ENCODE peak calls at places on chromosomes 2 and 18, in six cellular contexts. L is WERI-Rb-1; F is psoas muscle; Y is astrocyte of the spinal cord; S is CD8-positive, alpha-beta T cell; M is fibroblast of lung. K is an unnamed sample.

GRCh38 chr18:56245856-56246575 is 392.4 kb downstream of the TXNL1 start:
- DNase-seq in Y (peak; percentile 57), S (no peak), F (no peak), M (peak; percentile 82), L (no peak), K (no peak)

GRCh38 chr2:223442874-223443273 is 159.3 kb downstream of the SCG2 start:
- DNase-seq in M (peak; percentile 77), Y (peak; percentile 69), L (no peak), S (no peak), F (no peak), K (no peak)

GRCh38 chr2:198973181-198973580 is 484.6 kb downstream of the SATB2 start:
- DNase-seq in L (no peak), S (no peak), Y (no peak), M (no peak), F (no peak), K (no peak)

GRCh38 chr2:220779918-220780317 is 792.2 kb downstream of the EPHA4 start:
- DNase-seq in S (no peak), F (no peak), Y (peak; percentile 82), L (no peak), M (peak; percentile 92), K (peak; percentile 24)

GRCh38 chr18:31498450-31499156 is 626 bp downstream of the DSG2 start:
- DNase-seq in S (no peak), F (no peak), L (no peak), M (no peak), Y (peak; percentile 19), K (no peak)

GRCh38 chr18:21826196-21826595 is 85.6 kb downstream of the MIB1 start:
- DNase-seq in Y (peak; percentile 63), M (peak; percentile 87), L (no peak), S (no peak), F (no peak), K (no peak)

GRCh38 chr2:74415762-74416395 is 5.5 kb downstream of the C2orf81 start:
- DNase-seq in Y (no peak), M (no peak), S (no peak), L (no peak), F (no peak), K (no peak)

GRCh38 chr2:23900133-23900926 is 26.6 kb downstream of the ATAD2B start:
- DNase-seq in F (no peak), Y (no peak), M (peak; percentile 60), S (no peak), L (no peak), K (no peak)

GRCh38 chr2:9327873-9328352 is 95.4 kb downstream of the ITGB1BP1 start:
- DNase-seq in F (no peak), M (no peak), Y (no peak), S (no peak), L (no peak), K (no peak)

GRCh38 chr18:10406172-10406663 is 48.2 kb upstream of the APCDD1 start:
- DNase-seq in L (no peak), S (no peak), M (no peak), F (no peak), Y (no peak), K (no peak)

GRCh38 chr2:25698752-25699151 is 25.4 kb upstream of the DTNB start:
- DNase-seq in M (peak; percentile 64), S (no peak), F (no peak), Y (peak; percentile 23), L (no peak), K (no peak)

GRCh38 chr2:80370375-80371009 is 65.9 kb upstream of the LRRTM1 start:
- DNase-seq in S (no peak), Y (no peak), F (no peak), M (no peak), L (no peak), K (no peak)

GRCh38 chr18:22465859-22466602 is 48.3 kb upstream of the CTAGE1 start:
- DNase-seq in F (no peak), M (peak; percentile 98), S (peak; percentile 57), Y (peak; percentile 93), L (no peak), K (peak; percentile 78)

GRCh38 chr2:112642961-112643360 is 2.8 kb upstream of the SLC20A1 start:
- DNase-seq in F (no peak), S (no peak), M (no peak), L (no peak), Y (no peak), K (no peak)

GRCh38 chr2:15303874-15304273 is 257.3 kb downstream of the NBAS start:
- DNase-seq in L (no peak), M (no peak), F (no peak), S (no peak), Y (no peak), K (no peak)

GRCh38 chr18:21181763-21182162 is 60.3 kb upstream of the GREB1L start:
- DNase-seq in S (no peak), L (no peak), F (no peak), Y (no peak), M (no peak), K (no peak)

GRCh38 chr18:64134044-64134757 is 14.7 kb downstream of the LINC00305 start:
- DNase-seq in L (no peak), F (no peak), Y (peak; percentile 69), M (peak; percentile 25), S (no peak), K (no peak)

GRCh38 chr2:98775146-98775988 is 44.4 kb upstream of the MGAT4A start:
- DNase-seq in Y (peak; percentile 16), L (no peak), M (peak; percentile 29), F (no peak), S (no peak), K (no peak)

GRCh38 chr2:10658914-10659257 is 30.9 kb downstream of the NOL10 start:
- DNase-seq in L (no peak), F (no peak), S (no peak), Y (no peak), M (no peak), K (no peak)
- TF ChIP-seq CTCF in L (no peak), F (no peak), S (no peak), Y (no peak), M (no peak), K (no peak)

DNA sequence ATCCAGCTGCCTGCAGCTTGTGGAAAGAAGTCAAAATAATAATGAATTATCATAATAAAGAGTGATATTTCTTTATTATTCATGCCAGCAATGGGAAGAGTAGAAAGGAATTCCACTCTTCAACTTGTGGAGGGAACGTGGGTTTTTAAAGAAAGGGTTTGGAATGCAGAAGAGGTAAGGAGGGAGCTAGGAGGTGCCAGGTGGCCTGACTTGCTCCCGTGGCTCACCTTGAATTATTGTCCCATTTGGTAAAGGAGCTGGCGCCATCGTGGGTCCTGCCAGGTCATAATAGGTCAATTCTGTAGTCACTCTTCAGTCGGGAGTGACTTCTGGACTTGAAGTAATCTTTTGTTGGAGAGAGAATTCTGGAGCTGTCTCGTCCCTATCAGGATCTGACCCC is 95.2 kb upstream of the BARD1 start:
- DNase-seq in M (no peak), L (no peak), F (no peak), Y (no peak), S (no peak), K (no peak)
- H3K4me3 ChIP-seq in M (no peak overlapping the region), L (no peak overlapping the region), F (no peak overlapping the region), Y (no peak overlapping the region), S (no peak overlapping the region), K (no peak overlapping the region)

DNA sequence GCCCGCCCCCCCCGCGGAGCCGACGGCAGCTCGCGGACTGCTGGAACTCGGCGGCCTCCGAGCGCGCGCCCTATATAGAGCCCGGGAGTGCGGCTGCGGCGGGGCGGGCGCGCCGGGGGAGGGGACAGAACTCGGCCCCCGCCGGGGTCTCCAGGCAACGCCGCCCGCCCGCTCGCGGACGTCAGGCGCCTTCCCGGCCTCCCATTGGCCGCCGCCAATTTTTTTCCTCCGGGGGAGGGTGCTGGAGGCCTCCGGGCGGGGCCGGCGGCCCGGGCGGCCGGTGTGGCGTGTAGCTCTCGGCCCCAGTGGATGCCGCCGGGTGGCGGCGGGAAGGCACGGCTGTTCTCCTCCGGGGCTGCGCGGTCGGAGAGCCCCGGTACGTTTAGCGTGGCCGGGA is at the start of gene ZFP36L2:
- DNase-seq in L (peak; percentile 97), S (peak; percentile 99), F (peak; percentile 97), Y (peak; percentile 97), M (peak; percentile 93), K (peak; percentile 69)
- TF ChIP-seq CTCF in L (peak; percentile 7), S (no peak), F (no peak), Y (no peak), M (peak; percentile 8), K (no peak)

DNA sequence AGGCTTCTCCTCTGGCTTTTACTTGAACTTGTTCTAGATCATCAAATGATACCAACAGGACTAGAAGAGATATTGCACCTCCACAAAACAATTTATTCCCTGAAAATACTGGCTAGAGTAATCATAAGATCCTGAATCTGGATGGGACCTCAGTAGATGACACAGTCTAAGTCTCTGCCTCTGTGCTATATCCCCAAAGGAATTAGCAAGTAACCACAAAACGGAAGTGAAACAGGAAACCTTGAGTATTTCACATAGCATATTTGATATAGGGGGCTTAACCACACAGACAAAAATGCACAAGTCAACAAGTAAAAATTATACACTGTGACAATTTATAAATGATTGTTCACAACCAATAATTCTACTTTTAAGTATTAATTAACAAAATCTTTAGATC is 456.9 kb upstream of the TNP1 start:
- DNase-seq in S (no peak), F (no peak), M (peak; percentile 82), Y (peak; percentile 61), L (no peak), K (peak; percentile 24)
- H3K4me3 ChIP-seq in S (no peak overlapping the region), F (no peak overlapping the region), M (no peak overlapping the region), Y (no peak overlapping the region), L (no peak overlapping the region), K (no peak overlapping the region)

DNA sequence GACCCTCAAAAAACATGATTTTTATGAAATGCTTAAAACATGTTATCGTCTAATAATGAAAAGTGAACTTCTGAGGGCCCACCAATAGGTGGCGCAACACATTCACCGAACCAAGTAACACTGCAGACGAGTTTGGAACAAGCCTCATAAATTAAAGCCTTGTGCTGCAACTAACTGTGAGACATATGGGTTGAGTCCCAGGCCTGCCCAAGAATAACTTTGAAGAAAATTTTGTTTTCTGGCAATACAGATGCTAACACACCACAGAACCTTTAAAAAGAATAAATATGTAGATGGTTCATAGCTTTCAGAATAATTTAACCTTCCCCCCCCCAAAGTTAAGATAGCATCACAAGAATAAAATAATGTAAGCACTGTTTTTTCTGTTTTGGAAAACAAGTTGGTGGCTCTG is 285.9 kb downstream of the RNF144A start:
- DNase-seq in S (peak; percentile 74), L (peak; percentile 66), M (peak; percentile 59), Y (peak; percentile 67), F (peak; percentile 23), K (peak; percentile 42)
- TF ChIP-seq CTCF in S (peak; percentile 95), L (peak; percentile 79), M (peak; percentile 79), Y (peak; percentile 96), F (peak; percentile 85), K (peak; percentile 96)

K was measured in HFF-Myc.